ENCODE peak calls at places on chromosomes 11 and 22, in four cellular contexts. One of them, this sample, is unnamed.

GRCh38 chr11:57761301-57762234 is at the start of gene CTNND1:
- DNase-seq in fibroblast of the aortic adventitia: peak; percentile 99
- DNase-seq in amniotic stem cell: peak; percentile 95
- DNase-seq in posterior cingulate gyrus: peak; percentile 92
- DNase-seq in this sample: peak; percentile 93

GRCh38 chr22:16965560-16965959 is 42.5 kb downstream of the GAB4 start:
- DNase-seq in fibroblast of the aortic adventitia: no peak
- DNase-seq in amniotic stem cell: no peak
- DNase-seq in posterior cingulate gyrus: no peak
- DNase-seq in this sample: no peak

GRCh38 chr11:19370100-19370861 is 129.5 kb upstream of the E2F8 start:
- DNase-seq in fibroblast of the aortic adventitia: peak; percentile 95
- DNase-seq in amniotic stem cell: no peak
- DNase-seq in posterior cingulate gyrus: no peak
- DNase-seq in this sample: no peak

GRCh38 chr11:33773399-33774355 is 643 bp downstream of the FBXO3 start:
- DNase-seq in fibroblast of the aortic adventitia: peak; percentile 12
- DNase-seq in amniotic stem cell: no peak
- DNase-seq in posterior cingulate gyrus: peak; percentile 71
- DNase-seq in this sample: peak; percentile 40

GRCh38 chr11:63557548-63557947 is 5.6 kb downstream of the PLAAT2 start:
- DNase-seq in fibroblast of the aortic adventitia: no peak
- DNase-seq in amniotic stem cell: no peak
- DNase-seq in posterior cingulate gyrus: no peak
- DNase-seq in this sample: no peak

GRCh38 chr11:92867913-92868619 is 101.4 kb upstream of the MTNR1B start:
- DNase-seq in fibroblast of the aortic adventitia: no peak
- DNase-seq in amniotic stem cell: no peak
- DNase-seq in posterior cingulate gyrus: no peak
- DNase-seq in this sample: no peak

GRCh38 chr22:45880091-45880651 is 96.8 kb downstream of the WNT7B start:
- DNase-seq in fibroblast of the aortic adventitia: no peak
- DNase-seq in amniotic stem cell: no peak
- DNase-seq in posterior cingulate gyrus: no peak
- DNase-seq in this sample: no peak

GRCh38 chr22:32829451-32829851 is 27.9 kb downstream of the TIMP3 start:
- DNase-seq in fibroblast of the aortic adventitia: no peak
- DNase-seq in amniotic stem cell: no peak
- DNase-seq in posterior cingulate gyrus: peak; percentile 82
- DNase-seq in this sample: peak; percentile 66

GRCh38 chr11:62431171-62431895 is 12.5 kb downstream of the SCGB1A1 start:
- DNase-seq in fibroblast of the aortic adventitia: peak; percentile 84
- DNase-seq in amniotic stem cell: peak; percentile 59
- DNase-seq in posterior cingulate gyrus: no peak
- DNase-seq in this sample: no peak

GRCh38 chr11:120132645-120133185 is 5.2 kb downstream of the TRIM29 start:
- DNase-seq in fibroblast of the aortic adventitia: no peak
- DNase-seq in amniotic stem cell: no peak
- DNase-seq in posterior cingulate gyrus: no peak
- DNase-seq in this sample: no peak

GRCh38 chr11:108654994-108655631 is 9.8 kb upstream of the DDX10 start:
- DNase-seq in fibroblast of the aortic adventitia: peak; percentile 70
- DNase-seq in amniotic stem cell: peak; percentile 22
- DNase-seq in posterior cingulate gyrus: no peak
- DNase-seq in this sample: no peak